ENCODE peak calls at places on chromosome 22, in nine cellular contexts. P is GF-D8; J is substantia nigra; Z is NCI-H774; M is globus pallidus; G is AG09309; W is T follicular helper cell; X is NT2/D1; N is activated CD4-positive, alpha-beta T cell treated with anti-CD3 and anti-CD28 coated beads, Interleukin-2, amount 10 ng/mL, durations not matched to agents 7 days and 5 days. A is an unnamed sample.

GRCh38 chr22:31291716-31292644 is at the start of gene PIK3IP1:
- DNase-seq in P (peak; percentile 29), J (peak; percentile 80), Z (peak; percentile 23), M (peak; percentile 97), G (peak; percentile 46), W (peak; percentile 82), X (peak; percentile 86), N (peak; percentile 92), A (peak; percentile 93)

GRCh38 chr22:31431950-31432349 is 32.5 kb downstream of the DRG1 start:
- DNase-seq in P (no peak), J (no peak), Z (no peak), M (no peak), G (no peak), W (no peak), X (no peak), N (no peak), A (no peak)

GRCh38 chr22:19989725-19990067 is 26.9 kb downstream of the ARVCF start:
- DNase-seq in P (no peak), J (no peak), Z (no peak), M (no peak), G (no peak), W (no peak), X (no peak), N (no peak), A (no peak)

GRCh38 chr22:20258584-20259335 is 9.4 kb downstream of the RTN4R start:
- DNase-seq in P (no peak), J (no peak), Z (no peak), M (no peak), G (no peak), W (no peak), X (no peak), N (peak; percentile 36), A (no peak)

GRCh38 chr22:45317551-45318167 is 7.9 kb downstream of the FAM118A start:
- DNase-seq in P (no peak), J (peak; percentile 36), Z (no peak), M (no peak), G (peak; percentile 10), W (peak; percentile 35), X (no peak), N (peak; percentile 47), A (no peak)

GRCh38 chr22:36405221-36405631 is 17.5 kb upstream of the MYH9 start:
- DNase-seq in P (no peak), J (no peak), Z (no peak), M (no peak), G (no peak), W (no peak), X (no peak), N (peak; percentile 57), A (peak; percentile 42)

GRCh38 chr22:45413368-45414211 is at the start of the genes RIBC2 and SMC1B:
- DNase-seq in P (peak; percentile 88), J (no peak), Z (peak; percentile 86), M (no peak), G (no peak), W (peak; percentile 85), X (peak; percentile 58), N (peak; percentile 90), A (peak; percentile 92)

GRCh38 chr22:49595465-49596078 is 232.1 kb downstream of the BRD1 start:
- DNase-seq in P (no peak), J (no peak), Z (no peak), M (no peak), G (no peak), W (no peak), X (no peak), N (no peak), A (no peak)

GRCh38 chr22:28259774-28260173 is 340.7 kb upstream of the PITPNB start:
- DNase-seq in P (no peak), J (no peak), Z (no peak), M (no peak), G (no peak), W (no peak), X (no peak), N (no peak), A (no peak)

GRCh38 chr22:19036523-19037273 is 85.5 kb downstream of the DGCR2 start:
- DNase-seq in P (no peak), J (no peak), Z (no peak), M (no peak), G (no peak), W (no peak), X (no peak), N (no peak), A (no peak)

GRCh38 chr22:41828516-41828915 is 4.4 kb upstream of the SREBF2 start:
- DNase-seq in P (no peak), J (no peak), Z (peak; percentile 60), M (no peak), G (no peak), W (no peak), X (no peak), N (no peak), A (no peak)

GRCh38 chr22:30649430-30650007 is 13.9 kb downstream of the SLC35E4 start:
- DNase-seq in P (no peak), J (no peak), Z (no peak), M (no peak), G (no peak), W (no peak), X (no peak), N (peak; percentile 69), A (no peak)

GRCh38 chr22:46777609-46777970 is 15.1 kb downstream of the TBC1D22A start:
- DNase-seq in P (no peak), J (no peak), Z (no peak), M (no peak), G (no peak), W (no peak), X (no peak), N (no peak), A (no peak)